ENCODE peak calls at places on chromosomes 5 and 9, in eight cellular contexts. R, U, D, P, Z, Q, V and J are unnamed samples.
A peak's percentile ranks its signal among the peaks of the same experiment; 100 is the strongest.

GRCh38 chr9:19720374-19720773 is 68.5 kb downstream of the SLC24A2 start:
- DNase-seq in R (no peak), Q (no peak), U (no peak), P (no peak), D (no peak), Z (no peak), V (no peak), J (peak; percentile 14)

GRCh38 chr9:1531411-1531903 is 481.3 kb downstream of the DMRT2 start:
- DNase-seq in U (no peak), R (no peak), Z (no peak), D (no peak), Q (no peak), P (no peak), V (no peak), J (no peak)

GRCh38 chr9:81546498-81546897 is 142.8 kb downstream of the TLE1 start:
- DNase-seq in V (no peak), R (no peak), U (no peak), Z (no peak), D (no peak), P (no peak), Q (no peak), J (no peak)

GRCh38 chr5:10355071-10355889 is 1.8 kb downstream of the MARCHF6 start:
- DNase-seq in Q (no peak), V (no peak), Z (no peak), R (peak; percentile 22), D (no peak), U (no peak), P (peak; percentile 24), J (no peak)

GRCh38 chr5:111699324-111699723 is 57.7 kb downstream of the NREP start:
- DNase-seq in P (no peak), Z (no peak), V (no peak), D (no peak), Q (no peak), U (no peak), R (no peak), J (no peak)

GRCh38 chr5:123367739-123368138 is 55.5 kb downstream of the CEP120 start:
- DNase-seq in Z (no peak), V (no peak), U (no peak), R (no peak), P (no peak), D (no peak), Q (no peak), J (no peak)

GRCh38 chr9:20872340-20872977 is 159.0 kb downstream of the HACD4 start:
- DNase-seq in D (no peak), Z (no peak), R (peak; percentile 87), U (no peak), V (no peak), Q (no peak), P (no peak), J (peak; percentile 35)

GRCh38 chr9:132548971-132549649 is 33.3 kb upstream of the BARHL1 start:
- DNase-seq in Z (no peak), D (no peak), R (no peak), V (no peak), P (no peak), Q (no peak), U (no peak), J (no peak)

GRCh38 chr9:99824378-99825157 is 2.9 kb downstream of the NR4A3 start:
- DNase-seq in Q (peak; percentile 78), Z (no peak), P (peak; percentile 71), R (peak; percentile 41), D (peak; percentile 68), V (no peak), U (peak; percentile 83), J (peak; percentile 62)

GRCh38 chr5:57911466-57911865 is 428.9 kb upstream of the ACTBL2 start:
- DNase-seq in Z (no peak), U (no peak), Q (no peak), R (no peak), D (no peak), P (no peak), V (no peak), J (no peak)

GRCh38 chr5:167861134-167861930 is 430.1 kb upstream of the WWC1 start:
- DNase-seq in D (no peak), V (no peak), R (no peak), U (no peak), Z (no peak), P (no peak), Q (no peak), J (peak; percentile 50)

GRCh38 chr9:37943329-37944265 is 39.7 kb upstream of the SLC25A51 start:
- DNase-seq in U (no peak), Q (no peak), V (no peak), D (no peak), R (peak; percentile 86), Z (no peak), P (no peak), J (peak; percentile 86)

GRCh38 chr5:52878671-52879070 is 91.0 kb downstream of the ITGA1 start:
- DNase-seq in V (no peak), P (no peak), D (no peak), R (no peak), Q (no peak), Z (no peak), U (no peak), J (no peak)

GRCh38 chr9:110835404-110835803 is 166.8 kb downstream of the MUSK start:
- DNase-seq in Z (no peak), U (no peak), V (no peak), P (no peak), Q (no peak), R (peak; percentile 92), D (no peak), J (peak; percentile 74)

GRCh38 chr5:83744851-83745250 is 24.2 kb upstream of the HAPLN1 start:
- DNase-seq in R (no peak), Z (no peak), U (no peak), D (no peak), P (no peak), Q (no peak), V (no peak), J (no peak)

GRCh38 chr5:68114641-68115040 is 100.9 kb upstream of the PIK3R1 start:
- DNase-seq in P (no peak), Q (no peak), Z (no peak), R (peak; percentile 84), V (no peak), D (no peak), U (no peak), J (peak; percentile 84)

GRCh38 chr5:175457466-175457865 is 13.5 kb upstream of the DRD1 start:
- DNase-seq in R (no peak), Z (no peak), D (no peak), U (no peak), Q (no peak), P (peak; percentile 30), V (no peak), J (no peak)

GRCh38 chr5:152443935-152444334 is 38.9 kb upstream of the NMUR2 start:
- DNase-seq in R (no peak), D (no peak), Z (no peak), U (no peak), Q (no peak), P (no peak), V (no peak), J (no peak)

GRCh38 chr9:35490910-35491465 is 1.1 kb downstream of the RUSC2 start:
- DNase-seq in Z (no peak), V (no peak), U (no peak), P (no peak), D (no peak), R (peak; percentile 20), Q (no peak), J (no peak)

GRCh38 chr5:132459031-132459982 is 31.3 kb downstream of the IRF1 start:
- DNase-seq in R (peak; percentile 89), P (no peak), D (no peak), U (no peak), V (no peak), Z (no peak), Q (no peak), J (peak; percentile 63)

GRCh38 chr5:77563475-77563874 is 71.4 kb upstream of the WDR41 start:
- DNase-seq in R (no peak), Q (no peak), P (no peak), Z (no peak), V (no peak), D (no peak), U (no peak), J (no peak)